ENCODE peak calls at places on chromosomes 11 and 22, in eight cellular contexts. One of them, this sample, is unnamed.

GRCh38 chr11:10385696-10386095 is 69.4 kb upstream of the AMPD3 start:
- DNase-seq in fibroblast of mammary gland: peak
- DNase-seq in heart left ventricle: peak
- DNase-seq in neural crest cell: no peak
- DNase-seq in AG09319: no peak
- DNase-seq in brain microvascular endothelial cell: no peak
- DNase-seq in cardiac muscle cell: peak
- DNase-seq in AG04449: no peak
- DNase-seq in this sample: no peak

GRCh38 chr11:40290031-40290650 is 1169.3 kb downstream of the LRRC4C start:
- DNase-seq in heart left ventricle: no peak
- DNase-seq in AG04449: no peak
- DNase-seq in AG09319: no peak
- DNase-seq in neural crest cell: no peak
- DNase-seq in cardiac muscle cell: no peak
- DNase-seq in brain microvascular endothelial cell: no peak
- DNase-seq in fibroblast of mammary gland: no peak
- DNase-seq in this sample: no peak

GRCh38 chr11:5367461-5368074 is 16.0 kb upstream of the OR51M1 start:
- DNase-seq in cardiac muscle cell: peak
- DNase-seq in heart left ventricle: no peak
- DNase-seq in brain microvascular endothelial cell: peak
- DNase-seq in AG09319: no peak
- DNase-seq in fibroblast of mammary gland: peak
- DNase-seq in AG04449: peak
- DNase-seq in neural crest cell: no peak
- DNase-seq in this sample: no peak

GRCh38 chr11:60344146-60344545 is 17.1 kb downstream of the MS4A6E start:
- DNase-seq in cardiac muscle cell: no peak
- DNase-seq in brain microvascular endothelial cell: no peak
- DNase-seq in fibroblast of mammary gland: no peak
- DNase-seq in heart left ventricle: no peak
- DNase-seq in AG09319: no peak
- DNase-seq in AG04449: no peak
- DNase-seq in neural crest cell: no peak
- DNase-seq in this sample: no peak

GRCh38 chr11:134139873-134140331 is 71.0 kb downstream of the JAM3 start:
- DNase-seq in heart left ventricle: peak
- DNase-seq in fibroblast of mammary gland: peak
- DNase-seq in neural crest cell: peak
- DNase-seq in AG04449: no peak
- DNase-seq in AG09319: peak
- DNase-seq in brain microvascular endothelial cell: peak
- DNase-seq in cardiac muscle cell: peak
- DNase-seq in this sample: no peak

GRCh38 chr22:39773976-39774539 is 119.5 kb downstream of the ENTHD1 start:
- DNase-seq in heart left ventricle: no peak
- DNase-seq in brain microvascular endothelial cell: no peak
- DNase-seq in AG04449: no peak
- DNase-seq in neural crest cell: no peak
- DNase-seq in cardiac muscle cell: peak
- DNase-seq in fibroblast of mammary gland: no peak
- DNase-seq in AG09319: no peak
- DNase-seq in this sample: no peak

GRCh38 chr11:19345848-19346681 is 105.3 kb upstream of the E2F8 start:
- DNase-seq in AG04449: no peak
- DNase-seq in neural crest cell: peak
- DNase-seq in brain microvascular endothelial cell: no peak
- DNase-seq in heart left ventricle: peak
- DNase-seq in fibroblast of mammary gland: peak
- DNase-seq in AG09319: no peak
- DNase-seq in cardiac muscle cell: peak
- DNase-seq in this sample: no peak

GRCh38 chr11:74749127-74749964 is 697 bp downstream of the RNF169 start:
- DNase-seq in cardiac muscle cell: peak
- DNase-seq in brain microvascular endothelial cell: peak
- DNase-seq in AG09319: no peak
- DNase-seq in heart left ventricle: peak
- DNase-seq in fibroblast of mammary gland: peak
- DNase-seq in neural crest cell: peak
- DNase-seq in AG04449: no peak
- DNase-seq in this sample: no peak

GRCh38 chr11:67486481-67487195 is 3.8 kb downstream of the AIP start:
- DNase-seq in fibroblast of mammary gland: no peak
- DNase-seq in AG09319: no peak
- DNase-seq in neural crest cell: no peak
- DNase-seq in AG04449: no peak
- DNase-seq in cardiac muscle cell: no peak
- DNase-seq in heart left ventricle: no peak
- DNase-seq in brain microvascular endothelial cell: no peak
- DNase-seq in this sample: no peak

GRCh38 chr22:45648320-45649070 is 23.1 kb upstream of the ATXN10 start:
- DNase-seq in brain microvascular endothelial cell: no peak
- DNase-seq in heart left ventricle: no peak
- DNase-seq in AG09319: no peak
- DNase-seq in cardiac muscle cell: no peak
- DNase-seq in fibroblast of mammary gland: no peak
- DNase-seq in AG04449: no peak
- DNase-seq in neural crest cell: no peak
- DNase-seq in this sample: peak

GRCh38 chr22:49321477-49322055 is 506.1 kb downstream of the BRD1 start:
- DNase-seq in cardiac muscle cell: no peak
- DNase-seq in AG09319: no peak
- DNase-seq in brain microvascular endothelial cell: no peak
- DNase-seq in AG04449: no peak
- DNase-seq in fibroblast of mammary gland: no peak
- DNase-seq in neural crest cell: no peak
- DNase-seq in heart left ventricle: no peak
- DNase-seq in this sample: no peak

GRCh38 chr11:58914821-58915543 is 24.3 kb upstream of the GLYATL1 start:
- DNase-seq in AG09319: no peak
- DNase-seq in fibroblast of mammary gland: no peak
- DNase-seq in heart left ventricle: no peak
- DNase-seq in neural crest cell: no peak
- DNase-seq in brain microvascular endothelial cell: no peak
- DNase-seq in cardiac muscle cell: no peak
- DNase-seq in AG04449: no peak
- DNase-seq in this sample: no peak

GRCh38 chr22:29798318-29798717 is 31.1 kb downstream of the UQCR10 start:
- DNase-seq in heart left ventricle: no peak
- DNase-seq in brain microvascular endothelial cell: no peak
- DNase-seq in cardiac muscle cell: peak
- DNase-seq in neural crest cell: no peak
- DNase-seq in fibroblast of mammary gland: peak
- DNase-seq in AG09319: no peak
- DNase-seq in AG04449: no peak
- DNase-seq in this sample: no peak

GRCh38 chr11:131664811-131665210 is 294.4 kb downstream of the NTM start:
- DNase-seq in heart left ventricle: no peak
- DNase-seq in AG04449: no peak
- DNase-seq in cardiac muscle cell: no peak
- DNase-seq in fibroblast of mammary gland: no peak
- DNase-seq in AG09319: no peak
- DNase-seq in neural crest cell: no peak
- DNase-seq in brain microvascular endothelial cell: no peak
- DNase-seq in this sample: no peak

GRCh38 chr22:24178502-24179440 is 2.5 kb upstream of the SUSD2 start:
- DNase-seq in cardiac muscle cell: no peak
- DNase-seq in brain microvascular endothelial cell: no peak
- DNase-seq in heart left ventricle: peak
- DNase-seq in neural crest cell: no peak
- DNase-seq in AG04449: no peak
- DNase-seq in AG09319: no peak
- DNase-seq in fibroblast of mammary gland: no peak
- DNase-seq in this sample: no peak
- TF ChIP-seq CTCF in cardiac muscle cell: peak
- TF ChIP-seq CTCF in brain microvascular endothelial cell: peak
- TF ChIP-seq CTCF in heart left ventricle: peak
- TF ChIP-seq CTCF in neural crest cell: peak
- TF ChIP-seq CTCF in AG04449: peak
- TF ChIP-seq CTCF in AG09319: peak
- TF ChIP-seq CTCF in fibroblast of mammary gland: peak
- TF ChIP-seq CTCF in this sample: peak

GRCh38 chr22:46737105-46737975 is 712 bp downstream of the CERK start:
- DNase-seq in AG04449: no peak
- DNase-seq in heart left ventricle: no peak
- DNase-seq in cardiac muscle cell: peak
- DNase-seq in fibroblast of mammary gland: peak
- DNase-seq in AG09319: no peak
- DNase-seq in neural crest cell: peak
- DNase-seq in brain microvascular endothelial cell: no peak
- DNase-seq in this sample: no peak

GRCh38 chr22:46740910-46741785 is 3.1 kb upstream of the CERK start:
- DNase-seq in brain microvascular endothelial cell: no peak
- DNase-seq in neural crest cell: no peak
- DNase-seq in AG04449: no peak
- DNase-seq in fibroblast of mammary gland: no peak
- DNase-seq in cardiac muscle cell: no peak
- DNase-seq in heart left ventricle: no peak
- DNase-seq in AG09319: no peak
- DNase-seq in this sample: no peak

GRCh38 chr22:46737976-46738641 is at the start of gene CERK:
- DNase-seq in AG09319: no peak
- DNase-seq in cardiac muscle cell: peak
- DNase-seq in fibroblast of mammary gland: peak
- DNase-seq in AG04449: no peak
- DNase-seq in brain microvascular endothelial cell: no peak
- DNase-seq in heart left ventricle: peak
- DNase-seq in neural crest cell: peak
- DNase-seq in this sample: no peak

GRCh38 chr22:46738642-46738960 is 549 bp upstream of the CERK start:
- DNase-seq in fibroblast of mammary gland: no peak
- DNase-seq in AG09319: no peak
- DNase-seq in neural crest cell: no peak
- DNase-seq in heart left ventricle: no peak
- DNase-seq in cardiac muscle cell: no peak
- DNase-seq in brain microvascular endothelial cell: no peak
- DNase-seq in AG04449: no peak
- DNase-seq in this sample: no peak

GRCh38 chr22:46738961-46739870 is 1.2 kb upstream of the CERK start:
- DNase-seq in neural crest cell: no peak
- DNase-seq in AG04449: no peak
- DNase-seq in brain microvascular endothelial cell: peak
- DNase-seq in AG09319: no peak
- DNase-seq in heart left ventricle: peak
- DNase-seq in fibroblast of mammary gland: peak
- DNase-seq in cardiac muscle cell: peak
- DNase-seq in this sample: no peak
- TF ChIP-seq CTCF in neural crest cell: no peak
- TF ChIP-seq CTCF in AG04449: peak
- TF ChIP-seq CTCF in brain microvascular endothelial cell: peak
- TF ChIP-seq CTCF in AG09319: peak
- TF ChIP-seq CTCF in heart left ventricle: no peak
- TF ChIP-seq CTCF in fibroblast of mammary gland: peak
- TF ChIP-seq CTCF in cardiac muscle cell: no peak
- TF ChIP-seq CTCF in this sample: peak

GRCh38 chr11:36711104-36711825 is 113.2 kb upstream of the RAG2 start:
- DNase-seq in heart left ventricle: no peak
- DNase-seq in cardiac muscle cell: no peak
- DNase-seq in neural crest cell: no peak
- DNase-seq in AG04449: no peak
- DNase-seq in brain microvascular endothelial cell: no peak
- DNase-seq in fibroblast of mammary gland: no peak
- DNase-seq in AG09319: no peak
- DNase-seq in this sample: no peak
- TF ChIP-seq CTCF in heart left ventricle: no peak
- TF ChIP-seq CTCF in cardiac muscle cell: no peak
- TF ChIP-seq CTCF in neural crest cell: no peak
- TF ChIP-seq CTCF in AG04449: no peak
- TF ChIP-seq CTCF in brain microvascular endothelial cell: peak
- TF ChIP-seq CTCF in fibroblast of mammary gland: no peak
- TF ChIP-seq CTCF in AG09319: no peak
- TF ChIP-seq CTCF in this sample: peak

GRCh38 chr11:117946196-117946841 is 17.1 kb upstream of the TMPRSS13 start:
- DNase-seq in neural crest cell: no peak
- DNase-seq in AG09319: no peak
- DNase-seq in cardiac muscle cell: no peak
- DNase-seq in heart left ventricle: no peak
- DNase-seq in AG04449: no peak
- DNase-seq in fibroblast of mammary gland: no peak
- DNase-seq in brain microvascular endothelial cell: no peak
- DNase-seq in this sample: no peak

GRCh38 chr11:117949062-117949461 is 19.9 kb upstream of the TMPRSS13 start:
- DNase-seq in cardiac muscle cell: no peak
- DNase-seq in neural crest cell: no peak
- DNase-seq in AG09319: no peak
- DNase-seq in brain microvascular endothelial cell: no peak
- DNase-seq in AG04449: no peak
- DNase-seq in heart left ventricle: no peak
- DNase-seq in fibroblast of mammary gland: no peak
- DNase-seq in this sample: no peak

GRCh38 chr11:117945047-117945820 is 16.0 kb upstream of the TMPRSS13 start:
- DNase-seq in fibroblast of mammary gland: no peak
- DNase-seq in cardiac muscle cell: no peak
- DNase-seq in neural crest cell: no peak
- DNase-seq in AG04449: no peak
- DNase-seq in AG09319: no peak
- DNase-seq in brain microvascular endothelial cell: no peak
- DNase-seq in heart left ventricle: no peak
- DNase-seq in this sample: no peak

GRCh38 chr11:117944554-117944953 is 15.4 kb upstream of the TMPRSS13 start:
- DNase-seq in AG09319: no peak
- DNase-seq in AG04449: no peak
- DNase-seq in fibroblast of mammary gland: no peak
- DNase-seq in cardiac muscle cell: no peak
- DNase-seq in heart left ventricle: no peak
- DNase-seq in neural crest cell: no peak
- DNase-seq in brain microvascular endothelial cell: no peak
- DNase-seq in this sample: no peak

GRCh38 chr11:117946842-117947526 is 17.8 kb upstream of the TMPRSS13 start:
- DNase-seq in heart left ventricle: peak
- DNase-seq in cardiac muscle cell: peak
- DNase-seq in neural crest cell: peak
- DNase-seq in AG09319: peak
- DNase-seq in AG04449: peak
- DNase-seq in fibroblast of mammary gland: peak
- DNase-seq in brain microvascular endothelial cell: peak
- DNase-seq in this sample: no peak
- TF ChIP-seq CTCF in heart left ventricle: peak
- TF ChIP-seq CTCF in cardiac muscle cell: peak
- TF ChIP-seq CTCF in neural crest cell: peak
- TF ChIP-seq CTCF in AG09319: peak
- TF ChIP-seq CTCF in AG04449: peak
- TF ChIP-seq CTCF in fibroblast of mammary gland: peak
- TF ChIP-seq CTCF in brain microvascular endothelial cell: peak
- TF ChIP-seq CTCF in this sample: peak

DNA sequence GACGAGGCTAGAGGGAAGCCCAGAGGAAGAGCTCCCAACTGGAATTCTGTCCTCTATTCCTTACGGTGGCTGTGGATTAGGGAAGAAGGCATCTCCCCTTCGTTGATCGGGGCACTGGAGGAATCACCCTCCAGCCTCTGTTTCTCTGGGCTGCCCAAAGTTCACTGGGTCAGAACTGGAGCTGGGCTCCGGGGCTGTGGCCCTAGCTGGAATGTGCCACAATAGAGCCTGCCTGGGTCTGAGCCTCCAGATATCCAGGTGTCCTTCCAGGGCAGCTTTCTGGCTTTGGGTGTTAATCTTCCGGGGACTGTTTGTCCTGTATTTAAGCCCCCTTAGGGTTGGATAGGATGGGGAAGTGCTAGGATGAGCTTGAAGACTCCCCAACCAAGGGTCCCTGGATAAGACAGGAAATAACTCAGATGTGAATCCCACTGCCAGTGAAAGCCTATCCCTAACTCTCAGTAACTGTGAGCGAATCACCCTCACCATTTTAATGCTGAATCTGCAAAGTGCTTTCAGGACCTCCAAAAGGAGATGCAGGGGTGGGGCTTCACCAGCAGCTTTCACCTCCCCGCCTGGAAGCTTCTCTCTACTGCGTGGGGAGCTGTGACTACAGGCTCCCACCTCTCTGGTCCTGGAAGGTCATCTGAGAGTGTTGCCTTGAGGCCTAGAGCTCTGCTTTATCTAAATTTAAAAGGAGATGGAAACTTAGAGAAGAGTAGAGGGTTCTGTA is 9.5 kb downstream of the YPEL4 start:
- DNase-seq in heart left ventricle: no peak
- DNase-seq in neural crest cell: no peak
- DNase-seq in AG04449: no peak
- DNase-seq in fibroblast of mammary gland: no peak
- DNase-seq in cardiac muscle cell: no peak
- DNase-seq in brain microvascular endothelial cell: no peak
- DNase-seq in AG09319: no peak
- DNase-seq in this sample: no peak
- TF ChIP-seq CTCF in heart left ventricle: no peak
- TF ChIP-seq CTCF in neural crest cell: no peak
- TF ChIP-seq CTCF in AG04449: no peak
- TF ChIP-seq CTCF in fibroblast of mammary gland: no peak
- TF ChIP-seq CTCF in cardiac muscle cell: no peak
- TF ChIP-seq CTCF in brain microvascular endothelial cell: no peak
- TF ChIP-seq CTCF in AG09319: no peak
- TF ChIP-seq CTCF in this sample: no peak